ENCODE peak calls at places on chromosomes 5 and 9, in four cellular contexts. K, U, B and N are unnamed samples.

GRCh38 chr5:77958642-77959315 is 182.6 kb upstream of the TBCA start:
- DNase-seq in K (no peak), U (peak), B (no peak), N (no peak)

GRCh38 chr9:6055213-6055612 is 39.8 kb upstream of the RANBP6 start:
- DNase-seq in K (peak), U (peak), B (peak), N (peak)

GRCh38 chr5:69024241-69024651 is 69.6 kb upstream of the SLC30A5 start:
- DNase-seq in K (peak), U (peak), B (peak), N (peak)

GRCh38 chr9:36158122-36158521 is 11.1 kb upstream of the CCIN start:
- DNase-seq in K (peak), U (no peak), B (no peak), N (no peak)

GRCh38 chr5:32388429-32389111 is 56.0 kb downstream of the ZFR start:
- DNase-seq in K (peak), U (no peak), B (peak), N (peak)

GRCh38 chr5:180126716-180127681 is 55.4 kb upstream of the RNF130 start:
- DNase-seq in K (peak), U (no peak), B (peak), N (no peak)

GRCh38 chr5:11904270-11904906 is at the start of gene CTNND2:
- DNase-seq in K (peak), U (peak), B (peak), N (peak)

GRCh38 chr5:28957450-28957849 is 1919.1 kb upstream of the CDH9 start:
- DNase-seq in K (no peak), U (no peak), B (no peak), N (no peak)

GRCh38 chr9:117719161-117719560 is 15.0 kb downstream of the TLR4 start:
- DNase-seq in K (no peak), U (no peak), B (no peak), N (no peak)

GRCh38 chr9:37146372-37146771 is 26.0 kb downstream of the ZCCHC7 start:
- DNase-seq in K (no peak), U (no peak), B (peak), N (no peak)

GRCh38 chr5:172454355-172455086 is at the start of gene SH3PXD2B:
- DNase-seq in K (peak), U (peak), B (peak), N (peak)

GRCh38 chr5:14714706-14715105 is 50.2 kb downstream of the OTULIN start:
- DNase-seq in K (no peak), U (no peak), B (no peak), N (no peak)

GRCh38 chr5:81006955-81007636 is 46.9 kb downstream of the RASGRF2 start:
- DNase-seq in K (no peak), U (no peak), B (no peak), N (no peak)

GRCh38 chr9:129283290-129283691 is 105.2 kb upstream of the IER5L start:
- DNase-seq in K (no peak), U (no peak), B (no peak), N (no peak)
- H3K9ac ChIP-seq in K (no peak), U (no peak), B (no peak), N (no peak)

GRCh38 chr9:116153765-116154333 is at the start of gene PAPPA:
- DNase-seq in K (peak), U (no peak), B (no peak), N (no peak)

GRCh38 chr9:116152941-116153764 is 438 bp upstream of the PAPPA start:
- DNase-seq in K (peak), U (peak), B (peak), N (no peak)

GRCh38 chr9:116151199-116151598 is 2.4 kb upstream of the PAPPA start:
- DNase-seq in K (no peak), U (no peak), B (no peak), N (no peak)

GRCh38 chr9:116151966-116152381 is 1.6 kb upstream of the PAPPA start:
- DNase-seq in K (peak), U (no peak), B (peak), N (peak)

GRCh38 chr9:116152390-116152789 is 1.2 kb upstream of the PAPPA start:
- DNase-seq in K (peak), U (no peak), B (no peak), N (peak)
- H3K9ac ChIP-seq in K (peak), U (no peak), B (peak), N (no peak)

DNA sequence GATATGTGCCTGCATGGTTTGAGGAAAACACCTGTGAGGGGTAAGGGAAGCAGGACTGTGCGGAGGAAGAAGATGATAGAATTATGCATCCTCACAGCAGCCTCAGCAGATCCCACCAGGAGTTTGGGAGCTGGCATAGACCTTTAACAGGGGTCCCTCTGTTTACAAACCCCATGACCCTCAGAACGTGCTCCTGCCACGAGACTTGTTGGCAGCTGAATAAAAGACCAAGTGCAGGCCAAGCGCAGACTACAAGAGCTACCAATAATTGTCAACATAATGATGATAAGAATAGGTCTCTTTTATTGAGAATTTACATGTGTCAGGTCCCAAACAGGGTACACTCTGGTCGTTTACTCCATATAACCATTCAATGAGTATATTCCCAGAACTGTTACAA is 236.0 kb downstream of the MED10 start:
- DNase-seq in K (no peak), U (no peak), B (no peak), N (no peak)
- H3K9ac ChIP-seq in K (no peak), U (no peak), B (no peak), N (no peak)

GRCh38 chr5:110289213-110289810 is 437.2 kb downstream of the TMEM232 start:
- DNase-seq in K (no peak), U (peak), B (no peak), N (no peak)

GRCh38 chr5:110288766-110289165 is 437.7 kb downstream of the TMEM232 start:
- DNase-seq in K (peak), U (peak), B (peak), N (peak)
- H3K9ac ChIP-seq in K (peak), U (no peak), B (peak), N (no peak)

DNA sequence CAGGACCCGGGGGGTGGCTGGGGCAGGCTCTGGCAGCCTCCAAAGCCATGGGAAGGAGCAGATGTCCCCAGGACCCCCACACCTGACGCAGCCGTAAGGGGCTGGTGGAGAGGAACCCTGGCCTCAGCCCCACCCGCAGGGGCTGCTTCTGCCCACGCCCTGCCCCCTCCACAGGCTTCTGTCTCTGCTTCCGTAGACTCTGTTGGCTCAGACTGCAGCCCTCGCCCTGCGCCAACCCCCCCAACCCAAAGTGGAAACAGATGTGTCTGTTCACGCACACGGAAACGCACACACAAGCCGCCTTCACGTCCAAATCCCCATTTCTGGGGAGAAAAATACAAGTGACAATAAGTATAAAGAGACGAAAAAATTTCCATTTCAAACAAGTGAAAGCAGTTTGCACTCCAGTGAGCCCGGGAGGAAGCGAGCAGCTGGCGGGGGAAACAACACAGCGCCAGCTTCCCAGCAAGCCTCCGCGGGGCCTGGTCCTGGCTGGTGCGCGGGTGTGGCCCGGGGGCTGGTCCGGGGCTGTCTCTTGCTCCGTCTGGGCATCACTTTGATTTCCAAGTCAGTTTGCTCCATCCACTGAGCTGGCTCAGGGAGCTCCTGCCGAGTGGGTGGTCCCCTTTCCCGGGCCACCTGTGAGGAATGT is 32.6 kb upstream of the RXRA start:
- DNase-seq in K (peak), U (no peak), B (no peak), N (no peak)
- H3K9ac ChIP-seq in K (peak), U (no peak), B (peak), N (no peak)